ENCODE peak calls at places on chromosomes 11 and 22, in five cellular contexts. I, Z, P, S and A are unnamed samples.
A peak's percentile ranks its signal among the peaks of the same experiment; 100 is the strongest.

GRCh38 chr11:26227311-26227710 is 104.6 kb upstream of the ANO3 start:
- DNase-seq in I (peak; percentile 1), Z (peak; percentile 15), P (no peak), S (peak; percentile 82), A (peak; percentile 18)

GRCh38 chr22:32866953-32867352 is 65.4 kb downstream of the TIMP3 start:
- DNase-seq in I (no peak), Z (no peak), P (no peak), S (no peak), A (no peak)

GRCh38 chr11:123111465-123111864 is 49.5 kb upstream of the HSPA8 start:
- DNase-seq in I (peak; percentile 11), Z (peak; percentile 60), P (peak; percentile 16), S (peak; percentile 62), A (peak; percentile 43)

GRCh38 chr11:24521586-24521985 is 24.7 kb downstream of the LUZP2 start:
- DNase-seq in I (no peak), Z (no peak), P (no peak), S (no peak), A (no peak)

GRCh38 chr22:50525991-50526848 is 822 bp upstream of the SCO2 start:
- DNase-seq in I (no peak), Z (peak; percentile 88), P (peak; percentile 41), S (peak; percentile 80), A (peak; percentile 86)

GRCh38 chr11:130514316-130514715 is 65.9 kb downstream of the ADAMTS15 start:
- DNase-seq in I (no peak), Z (no peak), P (no peak), S (no peak), A (no peak)

GRCh38 chr11:8794677-8795103 is 112.1 kb downstream of the RPL27A start:
- DNase-seq in I (no peak), Z (peak; percentile 76), P (no peak), S (no peak), A (no peak)

GRCh38 chr11:109112748-109113378 is 309.1 kb upstream of the C11orf87 start:
- DNase-seq in I (peak; percentile 2), Z (no peak), P (no peak), S (no peak), A (peak; percentile 46)

GRCh38 chr11:7089328-7090251 is 792 bp downstream of the RBMXL2 start:
- DNase-seq in I (no peak), Z (no peak), P (no peak), S (no peak), A (no peak)

GRCh38 chr11:66336234-66337102 is at the start of gene RIN1:
- DNase-seq in I (no peak), Z (peak; percentile 100), P (no peak), S (no peak), A (peak; percentile 98)

GRCh38 chr11:19374189-19374588 is 133.4 kb upstream of the E2F8 start:
- DNase-seq in I (no peak), Z (no peak), P (no peak), S (no peak), A (no peak)

GRCh38 chr11:78420796-78421209 is 3.2 kb upstream of the GAB2 start:
- DNase-seq in I (peak; percentile 24), Z (no peak), P (peak; percentile 55), S (peak; percentile 65), A (no peak)

GRCh38 chr11:8271106-8271886 is 7.6 kb upstream of the LMO1 start:
- DNase-seq in I (no peak), Z (no peak), P (no peak), S (no peak), A (no peak)

GRCh38 chr22:38866399-38867123 is 5.5 kb downstream of the CBX6 start:
- DNase-seq in I (no peak), Z (no peak), P (no peak), S (no peak), A (no peak)

GRCh38 chr11:100753144-100753543 is 66.1 kb downstream of the ARHGAP42 start:
- DNase-seq in I (no peak), Z (no peak), P (no peak), S (no peak), A (peak; percentile 72)

GRCh38 chr11:118615996-118616395 is 8.6 kb downstream of the PHLDB1 start:
- DNase-seq in I (no peak), Z (no peak), P (no peak), S (no peak), A (no peak)

GRCh38 chr11:73983764-73984543 is 1.3 kb upstream of the UCP2 start:
- DNase-seq in I (peak; percentile 31), Z (no peak), P (no peak), S (no peak), A (peak; percentile 68)

GRCh38 chr11:10325398-10326079 is 20.7 kb downstream of the ADM start:
- DNase-seq in I (no peak), Z (no peak), P (no peak), S (no peak), A (no peak)